ENCODE peak calls at places on chromosome 15, in eight cellular contexts. V is Peyer's patch, S is WERI-Rb-1, N is GM20000, L is foreskin fibroblast, P is body of pancreas, Z is cardiac muscle cell, G is transverse colon. B is an unnamed sample.

GRCh38 chr15:30978328-30978727 is 13.1 kb downstream of the MTMR10 start:
- DNase-seq in L (no peak), G (no peak), N (no peak), Z (peak; percentile 3), S (no peak), V (no peak), P (no peak), B (no peak)

GRCh38 chr15:65954289-65954741 is 85.0 kb downstream of the RAB11A start:
- DNase-seq in P (no peak), G (no peak), Z (no peak), N (no peak), S (no peak), L (no peak), V (no peak), B (peak; percentile 85)

GRCh38 chr15:34436126-34436955 is 1.3 kb downstream of the GOLGA8A start:
- DNase-seq in V (no peak), L (no peak), N (peak; percentile 14), P (no peak), Z (peak; percentile 12), S (peak; percentile 12), G (no peak), B (no peak)

GRCh38 chr15:100111103-100112060 is 230.4 kb downstream of the ADAMTS17 start:
- DNase-seq in V (peak; percentile 58), N (no peak), L (peak; percentile 25), G (peak; percentile 21), S (no peak), P (peak; percentile 81), Z (no peak), B (no peak)

GRCh38 chr15:32641517-32642059 is at the start of gene SCG5:
- DNase-seq in L (no peak), N (no peak), P (peak; percentile 54), S (no peak), V (peak; percentile 55), Z (peak; percentile 61), G (peak; percentile 38), B (no peak)

GRCh38 chr15:40329804-40330203 is 6.3 kb downstream of the INAFM2 start:
- DNase-seq in N (no peak), L (no peak), P (no peak), S (no peak), V (no peak), Z (no peak), G (no peak), B (no peak)

GRCh38 chr15:95559875-95560394 is 770.6 kb upstream of the NR2F2 start:
- DNase-seq in Z (no peak), V (no peak), L (peak; percentile 86), S (no peak), G (no peak), N (no peak), P (no peak), B (peak; percentile 18)

GRCh38 chr15:95970326-95970725 is 360.2 kb upstream of the NR2F2 start:
- DNase-seq in Z (no peak), G (no peak), L (no peak), N (no peak), P (no peak), V (no peak), S (no peak), B (no peak)

GRCh38 chr15:63059573-63060216 is 17.1 kb downstream of the TPM1 start:
- DNase-seq in G (no peak), P (no peak), Z (no peak), N (no peak), V (no peak), S (no peak), L (no peak), B (no peak)

GRCh38 chr15:91787198-91787597 is 66.3 kb upstream of the SLCO3A1 start:
- DNase-seq in S (no peak), V (no peak), G (no peak), L (no peak), N (no peak), Z (no peak), P (no peak), B (no peak)

GRCh38 chr15:65937476-65937875 is 68.2 kb downstream of the RAB11A start:
- DNase-seq in V (no peak), S (no peak), G (no peak), Z (no peak), L (no peak), P (peak; percentile 47), N (no peak), B (no peak)

GRCh38 chr15:58520464-58520863 is 88.7 kb downstream of the LIPC start:
- DNase-seq in P (no peak), V (peak; percentile 32), N (no peak), G (no peak), Z (no peak), L (no peak), S (peak; percentile 89), B (no peak)

GRCh38 chr15:68488290-68488689 is 56.3 kb upstream of the ITGA11 start:
- DNase-seq in V (no peak), N (no peak), S (no peak), P (no peak), Z (no peak), G (no peak), L (no peak), B (no peak)

GRCh38 chr15:95291878-95292472 is 1038.5 kb upstream of the NR2F2 start:
- DNase-seq in L (no peak), Z (peak; percentile 39), N (peak; percentile 25), G (no peak), P (no peak), S (peak; percentile 8), V (no peak), B (no peak)

GRCh38 chr15:26901036-26901435 is 34.2 kb downstream of the GABRA5 start:
- DNase-seq in N (no peak), S (no peak), P (no peak), G (no peak), L (no peak), Z (no peak), V (no peak), B (no peak)

GRCh38 chr15:65184305-65184943 is 718 bp downstream of the CLPX start:
- DNase-seq in P (peak; percentile 62), N (peak; percentile 57), V (peak; percentile 82), Z (peak; percentile 72), S (peak; percentile 22), G (peak; percentile 73), L (peak; percentile 37), B (no peak)

GRCh38 chr15:98480858-98481257 is 167.5 kb upstream of the IGF1R start:
- DNase-seq in Z (no peak), P (no peak), S (no peak), V (no peak), N (no peak), G (no peak), L (no peak), B (no peak)

DNA sequence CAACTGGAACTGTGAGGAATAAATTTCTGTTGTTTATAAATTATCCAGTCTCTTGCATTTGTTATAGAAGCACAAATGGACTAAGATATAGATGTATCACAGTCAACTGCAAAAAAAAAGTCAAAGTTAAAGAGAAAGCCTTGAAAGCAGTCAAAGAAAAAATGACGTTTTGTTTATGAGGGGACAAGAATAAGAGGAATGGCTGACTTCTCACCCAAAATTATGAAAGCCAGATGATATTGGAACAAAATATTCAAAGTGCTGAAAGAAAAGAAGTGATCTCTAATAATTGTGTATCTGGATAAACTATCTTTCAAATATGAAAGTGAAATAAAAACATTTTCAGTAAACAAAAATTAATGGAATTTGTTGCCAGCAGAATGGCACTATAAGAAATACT is 171.8 kb upstream of the IGF1R start:
- DNase-seq in N (no peak), Z (no peak), P (no peak), L (no peak), S (no peak), G (no peak), V (no peak), B (no peak)
- TF ChIP-seq CTCF in N (no peak), Z (no peak), P (no peak), L (no peak), S (no peak), G (no peak), V (no peak), B (no peak)

GRCh38 chr15:67180035-67180434 is 74.4 kb downstream of the AAGAB start:
- DNase-seq in P (no peak), V (no peak), Z (no peak), N (no peak), L (no peak), S (no peak), G (no peak), B (no peak)

GRCh38 chr15:67180514-67181191 is 73.8 kb downstream of the AAGAB start:
- DNase-seq in V (no peak), S (no peak), G (no peak), Z (no peak), P (no peak), N (no peak), L (no peak), B (no peak)

GRCh38 chr15:67183443-67184169 is 70.9 kb downstream of the AAGAB start:
- DNase-seq in N (no peak), V (no peak), Z (no peak), G (no peak), S (no peak), L (peak; percentile 78), P (no peak), B (peak; percentile 49)

GRCh38 chr15:67179411-67179995 is 75.0 kb downstream of the AAGAB start:
- DNase-seq in G (no peak), Z (no peak), N (no peak), P (no peak), S (no peak), L (no peak), V (no peak), B (no peak)

DNA sequence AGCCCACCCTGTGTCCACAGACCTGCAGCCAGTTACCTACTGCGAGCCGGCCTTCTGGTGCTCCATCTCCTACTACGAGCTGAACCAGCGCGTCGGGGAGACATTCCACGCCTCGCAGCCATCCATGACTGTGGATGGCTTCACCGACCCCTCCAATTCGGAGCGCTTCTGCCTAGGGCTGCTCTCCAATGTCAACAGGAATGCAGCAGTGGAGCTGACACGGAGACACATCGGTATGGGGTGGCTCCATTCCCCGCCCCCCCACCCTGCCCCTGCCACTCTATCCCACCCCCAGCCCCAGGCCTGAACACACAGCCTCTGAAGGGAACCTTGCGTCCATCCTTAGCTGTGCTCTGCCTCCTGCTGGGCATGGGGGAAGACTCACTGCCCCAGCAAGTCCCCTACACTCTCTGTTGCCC is 73.2 kb downstream of the AAGAB start:
- DNase-seq in Z (no peak), L (no peak), G (no peak), N (no peak), S (no peak), P (no peak), V (no peak), B (no peak)
- TF ChIP-seq CTCF in Z (no peak), L (no peak), G (no peak), N (peak; percentile 8), S (no peak), P (no peak), V (no peak), B (no peak)

DNA sequence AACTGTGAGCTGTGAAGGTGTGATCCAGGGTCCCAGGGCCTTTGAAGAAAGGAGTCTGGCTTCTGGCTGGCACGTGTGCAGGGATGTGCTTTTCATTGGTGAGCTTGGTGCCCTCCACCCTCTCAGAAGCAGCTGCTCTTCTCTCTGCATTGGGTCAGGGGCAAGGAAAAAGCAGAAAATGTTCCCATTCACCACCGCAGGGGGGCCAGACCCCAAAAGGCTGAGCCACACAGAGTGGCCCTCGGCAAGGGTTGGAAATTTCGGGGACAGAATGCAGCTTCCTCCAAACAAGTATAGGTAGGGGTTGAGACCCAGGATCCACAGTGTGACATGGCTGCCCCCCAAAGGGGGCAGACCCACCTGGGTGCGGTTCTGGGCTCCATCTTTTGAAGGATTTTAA is 2.5 kb downstream of the CSK start:
- DNase-seq in G (no peak), N (no peak), L (no peak), V (peak; percentile 41), Z (no peak), S (no peak), P (no peak), B (no peak)
- TF ChIP-seq CTCF in G (no peak), N (no peak), L (no peak), V (no peak), Z (no peak), S (no peak), P (no peak), B (no peak)

GRCh38 chr15:47157827-47158226 is 559.5 kb upstream of the SEMA6D start:
- DNase-seq in Z (no peak), G (no peak), S (no peak), P (no peak), L (no peak), V (no peak), N (no peak), B (no peak)
- TF ChIP-seq CTCF in Z (no peak), G (no peak), S (no peak), P (no peak), L (no peak), V (no peak), N (no peak), B (no peak)

B was measured in astrocyte of the cerebellum.